ENCODE peak calls at places on chromosomes 12 and 14, in four cellular contexts. H is MM.1S, P is hepatocyte, L is GM23248. Q is an unnamed sample.

GRCh38 chr12:1993341-1993740 is 10.9 kb downstream of the DCP1B start:
- DNase-seq in H (no peak), P (peak; percentile 62), L (peak; percentile 92), Q (peak; percentile 97)

GRCh38 chr14:57069702-57070101 is 199.0 kb downstream of the EXOC5 start:
- DNase-seq in P (no peak), L (no peak), H (no peak), Q (no peak)

GRCh38 chr12:22625671-22626251 is 790 bp downstream of the ETNK1 start:
- DNase-seq in P (peak; percentile 59), H (peak; percentile 50), L (peak; percentile 59), Q (peak; percentile 43)

GRCh38 chr12:100668939-100669536 is 95.6 kb downstream of the GAS2L3 start:
- DNase-seq in H (peak; percentile 70), P (peak; percentile 86), L (peak; percentile 82), Q (peak; percentile 53)

GRCh38 chr12:53077030-53077429 is 2.2 kb downstream of the SPRYD3 start:
- DNase-seq in P (no peak), H (no peak), L (no peak), Q (no peak)

GRCh38 chr12:66724616-66725015 is 45.7 kb upstream of the GRIP1 start:
- DNase-seq in P (no peak), H (no peak), L (no peak), Q (no peak)

GRCh38 chr12:60494249-60494648 is 898.4 kb downstream of the SLC16A7 start:
- DNase-seq in P (peak; percentile 51), H (peak; percentile 25), L (peak; percentile 66), Q (peak; percentile 45)

GRCh38 chr14:32480337-32480736 is 151.2 kb downstream of the AKAP6 start:
- DNase-seq in H (no peak), P (no peak), L (peak; percentile 72), Q (peak; percentile 72)

GRCh38 chr12:58171914-58172313 is 230.5 kb downstream of the ATP23 start:
- DNase-seq in P (no peak), L (peak; percentile 15), H (no peak), Q (peak; percentile 86)

GRCh38 chr14:95515523-95516517 is 630 bp downstream of the SYNE3 start:
- DNase-seq in L (peak; percentile 73), H (peak; percentile 88), P (peak; percentile 81), Q (no peak)

GRCh38 chr12:131710464-131711457 is at the start of gene SFSWAP:
- DNase-seq in P (peak; percentile 88), H (peak; percentile 58), L (peak; percentile 90), Q (peak; percentile 82)

GRCh38 chr14:98623806-98624430 is 648.1 kb downstream of the BCL11B start:
- DNase-seq in P (no peak), L (no peak), H (no peak), Q (peak; percentile 33)

GRCh38 chr12:90287585-90287984 is 578.9 kb upstream of the ATP2B1 start:
- DNase-seq in P (no peak), H (no peak), L (peak; percentile 25), Q (no peak)

GRCh38 chr14:73750161-73750901 is 36.1 kb upstream of the PNMA1 start:
- DNase-seq in L (no peak), P (no peak), H (no peak), Q (no peak)

GRCh38 chr14:76955575-76956252 is 72.8 kb downstream of the IRF2BPL start:
- DNase-seq in L (peak; percentile 89), P (no peak), H (peak; percentile 27), Q (peak; percentile 39)

GRCh38 chr14:75724414-75725204 is 63.6 kb downstream of the TTLL5 start:
- DNase-seq in P (no peak), H (no peak), L (no peak), Q (no peak)

GRCh38 chr12:15234508-15234907 is 13.3 kb upstream of the RERG start:
- DNase-seq in H (no peak), P (no peak), L (no peak), Q (no peak)

GRCh38 chr14:105414456-105415371 is 4.9 kb upstream of the MTA1 start:
- DNase-seq in H (no peak), L (peak; percentile 84), P (peak; percentile 86), Q (peak; percentile 60)

GRCh38 chr14:75647650-75648049 is 13.0 kb downstream of the ERG28 start:
- DNase-seq in P (no peak), L (no peak), H (no peak), Q (peak; percentile 22)

GRCh38 chr14:102772781-102773570 is 4.3 kb upstream of the TRAF3 start:
- DNase-seq in P (no peak), H (no peak), L (peak; percentile 16), Q (peak; percentile 32)

GRCh38 chr14:55414551-55414950 is 2.9 kb upstream of the ATG14 start:
- DNase-seq in L (no peak), P (no peak), H (no peak), Q (no peak)

GRCh38 chr14:63761356-63762117 is 33.7 kb upstream of the SGPP1 start:
- DNase-seq in H (no peak), P (no peak), L (no peak), Q (no peak)
- H2AFZ ChIP-seq in H (no peak overlapping the region), P (no peak overlapping the region), L (no peak overlapping the region), Q (no peak overlapping the region)

GRCh38 chr12:24773996-24774395 is 174.9 kb downstream of the BCAT1 start:
- DNase-seq in L (no peak), H (no peak), P (no peak), Q (no peak)

GRCh38 chr12:24776856-24777255 is 172.0 kb downstream of the BCAT1 start:
- DNase-seq in H (no peak), L (no peak), P (no peak), Q (peak; percentile 20)

GRCh38 chr12:24780969-24781368 is 167.9 kb downstream of the BCAT1 start:
- DNase-seq in L (peak; percentile 42), H (peak; percentile 26), P (no peak), Q (peak; percentile 45)

GRCh38 chr12:24777359-24777758 is 171.5 kb downstream of the BCAT1 start:
- DNase-seq in L (no peak), P (no peak), H (no peak), Q (no peak)

GRCh38 chr12:24778486-24779304 is 170.2 kb downstream of the BCAT1 start:
- DNase-seq in H (peak; percentile 41), L (peak; percentile 47), P (peak; percentile 45), Q (peak; percentile 80)
- H2AFZ ChIP-seq in H (no peak overlapping the region), L (no peak overlapping the region), P (no peak overlapping the region), Q (no peak overlapping the region)

DNA sequence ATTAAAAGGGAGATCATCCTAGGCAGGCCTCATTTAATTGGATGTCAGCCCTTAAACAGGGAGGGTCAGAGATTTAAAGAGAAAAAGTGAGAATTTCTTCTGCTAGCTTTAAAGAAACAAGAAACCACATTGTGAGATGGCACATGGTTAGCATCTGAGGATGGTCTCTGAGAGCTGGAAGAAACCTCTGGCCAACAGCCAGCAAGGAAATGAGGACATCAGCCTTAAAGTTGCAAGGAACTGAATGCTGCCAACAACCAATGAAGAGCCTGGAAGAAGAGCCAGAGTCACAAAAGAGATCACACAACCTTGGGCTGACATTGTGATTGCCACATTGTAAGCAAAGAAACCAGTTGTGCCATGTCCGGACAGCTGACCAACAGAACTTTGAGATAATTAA is 17.5 kb upstream of the FAR2 start:
- DNase-seq in H (no peak), L (peak; percentile 13), P (no peak), Q (peak; percentile 42)
- H2AFZ ChIP-seq in H (no peak overlapping the region), L (peak overlapping the region; percentile 14), P (no peak overlapping the region), Q (no peak overlapping the region)

GRCh38 chr14:21536395-21537087 is 10.4 kb upstream of the SALL2 start:
- DNase-seq in P (no peak), H (no peak), L (no peak), Q (no peak)

GRCh38 chr14:21539154-21539940 is 13.2 kb upstream of the SALL2 start:
- DNase-seq in L (no peak), P (no peak), H (no peak), Q (no peak)

GRCh38 chr14:21543426-21544350 is 17.5 kb upstream of the SALL2 start:
- DNase-seq in H (no peak), P (no peak), L (no peak), Q (no peak)

GRCh38 chr14:21537088-21537424 is 10.9 kb upstream of the SALL2 start:
- DNase-seq in P (no peak), H (no peak), L (no peak), Q (no peak)

DNA sequence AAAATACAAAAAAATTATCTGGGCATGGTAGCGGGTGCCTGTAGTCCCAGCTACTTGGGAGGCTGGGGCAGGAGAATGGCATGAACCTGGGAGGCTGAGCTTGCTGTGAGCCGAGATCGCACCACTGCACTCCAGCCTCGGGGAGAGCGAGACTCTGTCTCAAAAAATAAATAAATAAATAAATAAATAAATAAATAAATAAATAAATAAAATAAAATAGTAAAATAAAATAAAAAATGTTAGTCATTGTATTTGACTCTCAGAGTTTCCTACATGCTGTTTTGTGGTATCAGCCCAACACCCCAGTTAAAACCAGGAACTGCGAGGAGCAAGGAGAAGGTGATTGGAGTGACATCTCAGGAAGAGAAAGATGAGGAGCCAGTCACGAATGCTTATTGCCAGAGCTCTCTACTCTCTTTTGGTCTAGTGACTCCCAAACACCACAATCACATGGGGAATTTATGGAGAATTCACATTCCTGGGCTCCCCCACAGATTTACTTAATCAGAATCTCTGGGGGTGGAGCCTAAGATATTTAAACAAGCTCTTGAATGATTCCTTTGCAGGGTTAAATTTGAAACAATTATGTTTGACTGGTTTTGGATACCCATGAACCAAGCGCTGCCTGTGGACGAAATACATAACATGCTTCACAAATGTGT is 15.4 kb upstream of the SALL2 start:
- DNase-seq in H (no peak), L (no peak), P (no peak), Q (no peak)
- H2AFZ ChIP-seq in H (no peak overlapping the region), L (no peak overlapping the region), P (no peak overlapping the region), Q (no peak overlapping the region)

GRCh38 chr12:55729592-55730446 is 1.0 kb upstream of the CD63 start:
- DNase-seq in H (peak; percentile 70), P (peak; percentile 94), L (peak; percentile 94), Q (peak; percentile 57)
- H2AFZ ChIP-seq in H (peak overlapping the region; percentile 80), P (peak overlapping the region; percentile 25), L (peak overlapping the region; percentile 67), Q (no peak overlapping the region)